ENCODE peak calls at places on chromosomes 16 and 17, in five cellular contexts. T is body of pancreas, M is AG04450, O is brain microvascular endothelial cell, D is heart left ventricle. W is an unnamed sample. For H3K27me3, the result is how much of the 10 kb centered on the place peaks cover.

GRCh38 chr17:63635787-63636186 is 13.6 kb downstream of the MAP3K3 start:
- DNase-seq in T (peak), M (no peak), O (no peak), D (no peak), W (no peak)

GRCh38 chr16:57530104-57530522 is 6.3 kb downstream of the CCDC102A start:
- DNase-seq in T (no peak), M (peak), O (peak), D (peak), W (peak)

GRCh38 chr17:17022011-17022800 is 20.1 kb upstream of the MPRIP start:
- DNase-seq in T (no peak), M (no peak), O (no peak), D (peak), W (no peak)

GRCh38 chr16:26133401-26133800 is 441.6 kb downstream of the HS3ST4 start:
- DNase-seq in T (no peak), M (no peak), O (no peak), D (no peak), W (no peak)

GRCh38 chr17:46832945-46833839 is 14.7 kb upstream of the WNT3 start:
- DNase-seq in T (peak), M (peak), O (peak), D (peak), W (peak)

GRCh38 chr17:38747385-38748328 is 479 bp downstream of the PCGF2 start:
- DNase-seq in T (peak), M (no peak), O (no peak), D (peak), W (no peak)

GRCh38 chr16:57725976-57726375 is 9.6 kb upstream of the KATNB1 start:
- DNase-seq in T (no peak), M (no peak), O (no peak), D (no peak), W (no peak)

GRCh38 chr16:66485361-66485760 is 58.3 kb downstream of the BEAN1 start:
- DNase-seq in T (no peak), M (no peak), O (no peak), D (no peak), W (no peak)

GRCh38 chr16:83272843-83273242 is 534.9 kb upstream of the HSBP1 start:
- DNase-seq in T (no peak), M (no peak), O (no peak), D (no peak), W (no peak)

GRCh38 chr17:36598951-36599401 is 2.4 kb upstream of the MRM1 start:
- DNase-seq in T (no peak), M (no peak), O (no peak), D (no peak), W (no peak)

GRCh38 chr17:78879679-78880186 is 23.3 kb downstream of the CEP295NL start:
- DNase-seq in T (peak), M (peak), O (peak), D (peak), W (no peak)

GRCh38 chr17:43877451-43878155 is 29.7 kb downstream of the MPP2 start:
- DNase-seq in T (no peak), M (no peak), O (no peak), D (no peak), W (no peak)

GRCh38 chr17:76266244-76266938 is 1.2 kb downstream of the UBALD2 start:
- DNase-seq in T (peak), M (no peak), O (no peak), D (peak), W (no peak)

GRCh38 chr17:75827291-75828050 is 16.7 kb downstream of the UNC13D start:
- DNase-seq in T (peak), M (no peak), O (peak), D (peak), W (peak)

GRCh38 chr16:85539084-85539483 is 74.0 kb upstream of the GSE1 start:
- DNase-seq in T (no peak), M (no peak), O (no peak), D (no peak), W (no peak)

GRCh38 chr17:2705263-2705662 is 6.3 kb downstream of the CLUH start:
- DNase-seq in T (no peak), M (peak), O (peak), D (no peak), W (no peak)

GRCh38 chr16:68040506-68041288 is 17.6 kb downstream of the DUS2 start:
- DNase-seq in T (peak), M (peak), O (peak), D (peak), W (peak)

GRCh38 chr17:70006159-70006558 is 68.9 kb upstream of the KCNJ16 start:
- DNase-seq in T (no peak), M (no peak), O (no peak), D (no peak), W (peak)

GRCh38 chr17:2904135-2904534 is 107.9 kb downstream of the RAP1GAP2 start:
- DNase-seq in T (peak), M (no peak), O (peak), D (peak), W (no peak)

GRCh38 chr17:49224198-49224996 is 6.2 kb downstream of the PHOSPHO1 start:
- DNase-seq in T (peak), M (no peak), O (no peak), D (no peak), W (no peak)

GRCh38 chr17:49225554-49226236 is 4.9 kb downstream of the PHOSPHO1 start:
- DNase-seq in T (no peak), M (no peak), O (no peak), D (no peak), W (no peak)

GRCh38 chr17:49223517-49224197 is 6.9 kb downstream of the PHOSPHO1 start:
- DNase-seq in T (peak), M (no peak), O (peak), D (peak), W (peak)

GRCh38 chr17:49224997-49225337 is 5.6 kb downstream of the PHOSPHO1 start:
- DNase-seq in T (no peak), M (no peak), O (no peak), D (no peak), W (no peak)

GRCh38 chr17:49223168-49223516 is 7.4 kb downstream of the PHOSPHO1 start:
- DNase-seq in T (no peak), M (no peak), O (no peak), D (no peak), W (no peak)
- H3K27me3 ChIP-seq in T (under half), M (half or more), O (under half), D (under half), W (under half)

DNA sequence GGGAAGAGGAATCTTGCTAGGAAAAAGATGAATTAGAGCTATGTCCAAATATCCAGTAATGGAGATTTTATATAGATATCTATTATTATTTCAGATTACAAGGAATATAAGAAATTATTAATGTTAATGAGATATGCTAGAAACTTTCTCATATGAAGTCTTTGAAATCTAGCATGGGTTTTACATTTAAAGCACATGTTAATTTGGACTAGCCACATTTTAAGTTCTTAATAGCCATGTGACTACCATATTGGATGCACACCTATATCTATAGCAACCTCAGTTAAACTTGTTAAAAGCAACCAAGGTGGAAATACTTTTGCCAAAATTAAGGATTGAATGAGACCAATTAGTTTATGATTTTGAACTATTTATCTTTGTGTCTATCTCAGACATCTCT is 86.7 kb upstream of the CNTNAP4 start:
- DNase-seq in T (no peak), M (no peak), O (no peak), D (no peak), W (no peak)
- H3K27ac ChIP-seq in T (no peak), M (no peak), O (no peak), D (no peak), W (no peak)

DNA sequence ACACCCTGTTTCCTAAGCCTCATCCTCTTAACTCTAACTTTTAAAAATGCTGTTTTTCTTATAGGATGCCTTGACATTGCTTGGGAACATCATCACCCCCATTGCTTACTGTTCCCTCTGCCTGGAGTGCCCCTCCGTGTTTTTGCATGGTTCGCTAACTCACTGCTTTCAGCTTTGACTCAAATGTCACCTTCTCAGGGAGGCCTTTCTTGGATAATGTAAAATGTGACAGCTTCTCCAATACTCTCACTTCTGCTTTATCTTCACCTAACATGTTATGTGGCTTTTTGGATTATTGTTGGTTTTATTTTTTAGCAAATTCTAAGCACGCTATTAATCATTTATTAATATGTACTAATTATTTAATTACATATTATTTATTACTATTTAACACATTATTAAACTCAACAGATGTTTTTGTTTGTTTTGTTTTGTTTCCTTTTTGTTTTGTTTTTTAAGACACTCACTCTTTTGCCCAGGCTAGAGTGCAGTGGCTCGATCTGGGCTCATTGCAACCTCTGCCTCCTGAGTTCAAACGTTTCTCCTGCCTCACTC is 3.8 kb downstream of the CRYM start:
- DNase-seq in T (no peak), M (no peak), O (no peak), D (no peak), W (no peak)
- H3K27me3 ChIP-seq in T (under half), M (under half), O (under half), D (under half), W (under half)

DNA sequence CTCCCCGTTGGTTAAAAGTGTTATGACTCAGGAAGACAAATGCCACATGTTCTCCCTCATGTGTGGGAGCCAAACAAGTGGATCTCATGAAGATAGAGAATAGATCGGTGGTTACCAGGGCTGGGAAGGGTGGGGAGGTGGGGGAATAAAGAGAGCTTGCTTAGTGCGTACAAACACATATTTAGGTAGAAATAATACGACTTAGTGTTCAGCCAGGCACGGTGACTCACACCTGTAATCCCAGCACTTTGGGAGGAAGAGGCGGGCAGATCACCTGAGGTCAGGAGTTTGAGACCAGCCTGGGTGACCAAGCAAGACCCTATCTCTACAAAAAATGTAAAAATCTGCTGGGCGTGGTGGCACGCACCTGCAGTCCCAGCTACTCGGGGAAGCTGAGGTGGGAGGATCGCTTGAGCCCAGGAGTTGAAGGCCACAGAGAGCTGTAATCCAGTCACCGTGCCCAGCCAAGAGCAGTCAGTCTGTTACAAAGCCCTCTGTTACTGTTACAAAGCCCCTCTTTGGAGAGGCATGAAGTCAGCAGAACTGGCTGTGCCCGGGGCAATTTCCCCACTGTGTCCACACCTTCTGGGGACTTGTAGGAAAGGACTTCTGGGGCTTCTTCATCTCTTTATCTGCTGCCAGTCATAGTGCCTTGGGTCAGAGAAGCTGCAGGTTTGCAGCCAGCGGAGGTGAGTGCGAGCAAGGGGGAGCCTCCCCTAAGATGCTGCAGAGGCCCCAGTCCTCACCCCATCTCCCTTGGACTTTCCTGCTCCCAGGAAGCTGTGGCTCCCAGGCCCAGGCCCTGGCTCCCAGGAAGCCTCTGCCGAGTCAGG is 4.3 kb upstream of the ALDH3A1 start:
- DNase-seq in T (no peak), M (no peak), O (no peak), D (no peak), W (peak)
- H3K27ac ChIP-seq in T (no peak), M (peak), O (peak), D (peak), W (peak)

DNA sequence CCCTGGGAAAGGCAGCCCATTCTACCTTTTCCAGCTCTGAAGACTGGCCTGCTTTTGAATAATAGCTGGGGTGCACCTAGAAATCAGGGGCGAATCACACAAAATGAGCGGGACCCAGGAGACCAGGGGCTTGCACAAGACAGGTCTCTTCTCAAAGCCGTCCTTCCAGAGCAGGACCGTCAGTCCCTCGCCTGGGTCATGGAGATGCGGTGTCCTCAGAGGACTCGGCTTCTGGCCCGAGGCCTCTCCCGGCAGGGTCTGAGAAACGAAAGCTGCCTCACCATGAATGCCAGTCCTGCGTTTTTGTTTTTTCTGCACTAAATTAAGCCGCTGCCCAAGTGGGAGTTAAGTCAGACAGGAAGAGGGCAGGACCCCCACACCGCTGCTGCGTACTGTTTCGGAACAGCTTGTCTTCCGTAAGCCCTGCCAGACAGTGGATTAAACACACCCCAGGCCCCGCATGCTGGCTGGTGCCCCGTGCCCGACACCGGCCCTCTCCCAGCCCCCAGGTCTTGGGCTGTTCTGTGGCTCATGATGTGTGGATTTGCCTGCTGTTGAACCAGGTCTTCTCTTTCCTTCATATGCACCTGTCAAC is 142.1 kb upstream of the RPH3AL start:
- DNase-seq in T (no peak), M (no peak), O (no peak), D (no peak), W (no peak)
- H3K27me3 ChIP-seq in T (under half), M (under half), O (under half), D (under half), W (under half)

GRCh38 chr17:71849783-71850768 is 270.7 kb upstream of the SOX9 start:
- DNase-seq in T (no peak), M (no peak), O (no peak), D (no peak), W (no peak)

GRCh38 chr17:71855000-71855399 is 265.8 kb upstream of the SOX9 start:
- DNase-seq in T (no peak), M (no peak), O (no peak), D (no peak), W (no peak)

GRCh38 chr17:71845354-71845753 is 275.5 kb upstream of the SOX9 start:
- DNase-seq in T (no peak), M (no peak), O (no peak), D (no peak), W (no peak)

GRCh38 chr17:71846561-71846960 is 274.3 kb upstream of the SOX9 start:
- DNase-seq in T (no peak), M (no peak), O (no peak), D (no peak), W (no peak)

DNA sequence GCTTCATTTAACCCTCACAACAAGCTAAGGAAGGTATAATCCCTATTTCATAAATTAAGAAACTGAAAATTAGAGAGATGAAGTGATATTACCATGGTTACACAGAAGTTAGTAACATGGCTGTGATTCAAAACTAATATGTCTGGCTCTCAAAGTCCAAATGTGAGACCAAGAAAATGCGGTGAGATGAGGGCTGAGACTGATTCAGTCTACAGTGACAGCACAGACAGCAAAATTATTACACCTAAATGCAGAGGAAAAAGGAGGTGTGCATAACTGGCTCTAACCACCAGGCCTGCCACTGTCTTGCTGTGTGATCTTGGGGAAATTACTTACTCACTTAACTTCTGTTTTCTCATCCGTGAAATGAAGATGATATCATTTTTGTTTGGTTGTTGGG is 270.0 kb upstream of the SOX9 start:
- DNase-seq in T (no peak), M (no peak), O (no peak), D (no peak), W (no peak)
- H3K27ac ChIP-seq in T (no peak), M (no peak), O (no peak), D (no peak), W (no peak)

W was measured in PC-3.